ENCODE peak calls at places on chromosome 22, in seven cellular contexts. X is sigmoid colon, U is RWPE1, A is Calu3, L is neural progenitor cell, I is astrocyte of the cerebellum, K is B cell. D is an unnamed sample.
A peak's percentile ranks its signal among the peaks of the same experiment; 100 is the strongest.

GRCh38 chr22:45604239-45604711 is 67.4 kb upstream of the ATXN10 start:
- DNase-seq in L (no peak), U (peak; percentile 41), K (no peak), X (peak; percentile 52), A (no peak), I (no peak), D (no peak)

GRCh38 chr22:49143812-49144211 is 683.9 kb downstream of the BRD1 start:
- DNase-seq in I (no peak), X (no peak), K (no peak), A (no peak), L (no peak), U (no peak), D (no peak)

GRCh38 chr22:45597460-45598192 is 74.0 kb upstream of the ATXN10 start:
- DNase-seq in A (peak; percentile 39), I (no peak), K (no peak), U (no peak), L (no peak), X (no peak), D (no peak)

GRCh38 chr22:17920992-17921650 is 103.2 kb downstream of the MICAL3 start:
- DNase-seq in I (no peak), K (no peak), A (no peak), U (no peak), X (no peak), L (no peak), D (no peak)

GRCh38 chr22:22914726-22915669 is 27.4 kb downstream of the IGLL5 start:
- DNase-seq in K (no peak), U (no peak), L (no peak), I (no peak), X (no peak), A (no peak), D (no peak)

GRCh38 chr22:22076937-22077703 is 94.5 kb upstream of the TOP3B start:
- DNase-seq in X (no peak), K (no peak), L (no peak), U (peak; percentile 39), A (no peak), I (no peak), D (no peak)

GRCh38 chr22:19086417-19086816 is 35.8 kb downstream of the DGCR2 start:
- DNase-seq in U (no peak), L (no peak), I (no peak), K (no peak), X (peak; percentile 21), A (no peak), D (no peak)

GRCh38 chr22:19419464-19420178 is 11.9 kb downstream of the HIRA start:
- DNase-seq in I (no peak), K (no peak), L (no peak), X (no peak), A (no peak), U (no peak), D (no peak)

GRCh38 chr22:26857169-26857568 is 199.8 kb downstream of the MIAT start:
- DNase-seq in A (no peak), I (no peak), U (no peak), X (no peak), K (no peak), L (no peak), D (no peak)

GRCh38 chr22:25777870-25778269 is 35.9 kb downstream of the MYO18B start:
- DNase-seq in X (no peak), U (peak; percentile 20), A (peak; percentile 46), K (no peak), L (peak; percentile 45), I (peak; percentile 29), D (no peak)

GRCh38 chr22:25777411-25777810 is 35.4 kb downstream of the MYO18B start:
- DNase-seq in U (no peak), X (no peak), K (no peak), A (no peak), L (no peak), I (no peak), D (no peak)

GRCh38 chr22:25772288-25772687 is 30.3 kb downstream of the MYO18B start:
- DNase-seq in U (no peak), I (no peak), A (no peak), L (no peak), K (no peak), X (no peak), D (no peak)

GRCh38 chr22:25775501-25775900 is 33.5 kb downstream of the MYO18B start:
- DNase-seq in X (no peak), A (no peak), I (no peak), U (no peak), K (no peak), L (peak; percentile 54), D (no peak)

DNA sequence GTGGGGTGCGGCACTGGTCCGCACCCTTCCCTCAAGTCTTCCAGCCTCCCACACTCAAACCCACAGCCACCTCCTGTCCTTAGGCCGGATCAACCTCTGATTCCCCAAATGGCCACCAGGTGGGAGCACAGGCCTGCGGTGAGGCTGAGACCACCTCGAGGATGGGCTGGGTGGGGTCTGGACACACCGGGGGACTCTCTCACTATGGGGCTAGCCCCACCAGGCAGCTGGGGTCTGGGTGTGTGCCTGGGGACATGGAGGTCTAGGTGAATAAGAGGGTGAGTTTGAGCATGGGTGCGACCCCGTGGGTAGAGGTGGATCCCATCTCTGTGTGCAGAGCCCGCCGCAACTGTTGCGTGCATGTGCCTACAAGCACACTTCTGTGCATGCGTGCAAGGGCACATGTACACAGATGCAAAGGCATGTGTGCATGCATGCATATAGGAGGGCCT is 32.6 kb downstream of the MYO18B start:
- DNase-seq in K (no peak), X (no peak), U (no peak), A (peak; percentile 22), I (no peak), L (peak; percentile 71), D (no peak)
- TF ChIP-seq CTCF in K (no peak), X (no peak), U (peak; percentile 30), A (peak; percentile 40), I (peak; percentile 61), L (peak; percentile 82), D (peak; percentile 13)

DNA sequence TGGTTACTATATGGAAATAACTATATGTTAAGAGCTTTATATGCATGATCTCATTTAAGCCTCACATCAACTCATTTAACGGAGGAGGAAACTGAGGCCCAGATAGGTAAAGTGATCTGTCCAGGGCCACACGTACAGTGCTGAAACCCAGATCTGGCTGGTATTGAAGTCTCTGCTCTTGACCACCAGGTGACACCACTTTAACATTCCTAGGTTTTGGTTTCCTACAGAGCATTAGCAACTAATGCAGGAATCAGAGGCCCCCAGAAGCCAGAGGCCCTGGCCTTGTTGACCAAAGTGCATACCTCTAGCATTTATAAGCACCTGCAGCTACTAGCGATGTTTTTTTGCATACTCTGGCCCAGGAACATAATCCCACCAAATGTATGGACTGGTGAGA is 12.9 kb upstream of the LIMK2 start:
- DNase-seq in I (no peak), X (no peak), A (no peak), U (no peak), L (no peak), K (no peak), D (no peak)
- TF ChIP-seq CTCF in I (no peak), X (no peak), A (no peak), U (no peak), L (peak; percentile 21), K (no peak), D (peak; percentile 7)

GRCh38 chr22:28105396-28105795 is 186.3 kb upstream of the PITPNB start:
- DNase-seq in K (no peak), I (no peak), X (no peak), U (no peak), A (no peak), L (no peak), D (no peak)
- TF ChIP-seq CTCF in K (no peak), I (no peak), X (no peak), U (no peak), A (no peak), L (no peak), D (no peak)

DNA sequence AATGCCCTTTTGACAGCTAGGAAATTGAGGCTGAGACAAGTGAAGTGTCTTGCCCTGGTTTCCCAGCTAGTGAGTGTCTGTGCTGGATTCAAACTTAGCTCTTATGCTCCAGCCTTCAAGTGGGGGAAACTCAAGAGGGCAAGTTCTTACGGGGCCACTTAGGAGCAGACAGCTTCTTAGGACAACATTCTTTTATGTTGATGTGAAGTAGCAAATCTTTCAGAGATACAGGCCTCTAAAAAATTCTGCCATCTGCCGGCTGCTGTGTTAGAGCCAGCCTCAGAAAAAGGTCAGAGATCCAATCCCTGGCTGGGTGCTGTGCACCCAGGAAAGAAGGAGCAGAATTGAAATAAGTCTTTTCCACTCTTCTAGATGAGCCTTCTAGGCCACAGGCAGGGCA is 26.6 kb downstream of the TIMP3 start:
- DNase-seq in K (no peak), X (peak; percentile 28), L (no peak), U (no peak), I (no peak), A (no peak), D (no peak)
- TF ChIP-seq CTCF in K (no peak), X (no peak), L (no peak), U (no peak), I (no peak), A (no peak), D (no peak)

GRCh38 chr22:46651316-46651715 is 31.1 kb downstream of the GRAMD4 start:
- DNase-seq in K (no peak), X (no peak), I (no peak), L (no peak), A (no peak), U (no peak), D (no peak)

GRCh38 chr22:46649176-46650077 is 29.2 kb downstream of the GRAMD4 start:
- DNase-seq in A (no peak), K (no peak), X (no peak), I (no peak), L (no peak), U (no peak), D (no peak)

GRCh38 chr22:46652081-46652929 is 32.1 kb downstream of the GRAMD4 start:
- DNase-seq in L (no peak), A (no peak), X (no peak), K (no peak), I (no peak), U (no peak), D (no peak)

GRCh38 chr22:46652930-46653331 is 32.7 kb downstream of the GRAMD4 start:
- DNase-seq in L (no peak), A (no peak), I (no peak), X (no peak), U (no peak), K (no peak), D (no peak)

GRCh38 chr22:46650078-46650810 is 30.1 kb downstream of the GRAMD4 start:
- DNase-seq in I (no peak), X (no peak), A (no peak), L (no peak), U (no peak), K (no peak), D (no peak)
- TF ChIP-seq CTCF in I (no peak), X (no peak), A (no peak), L (no peak), U (no peak), K (no peak), D (no peak)

D was measured in Peyer's patch.